ENCODE peak calls at places on chromosomes 2 and 18, in nine cellular contexts. A is astrocyte of the cerebellum, V is A549, L is vagina, P is retinal pigment epithelial cell, B is spleen, S is hepatocyte, Y is upper lobe of right lung, T is testis. Z is an unnamed sample.
A peak's percentile ranks its signal among the peaks of the same experiment; 100 is the strongest.

GRCh38 chr2:7256377-7256776 is 339.2 kb downstream of the RNF144A start:
- DNase-seq in P (no peak), A (no peak), L (no peak), Y (no peak), B (no peak), V (no peak), T (no peak), S (no peak), Z (no peak)

GRCh38 chr2:158778243-158778642 is 16.9 kb upstream of the DAPL1 start:
- DNase-seq in L (no peak), Y (no peak), T (no peak), P (no peak), V (no peak), S (no peak), B (no peak), A (no peak), Z (no peak)

GRCh38 chr2:44671276-44671675 is 270.2 kb upstream of the SIX3 start:
- DNase-seq in Y (no peak), V (no peak), S (no peak), T (no peak), L (no peak), A (no peak), P (no peak), B (no peak), Z (no peak)

GRCh38 chr2:214742119-214742518 is 67.4 kb downstream of the BARD1 start:
- DNase-seq in P (no peak), S (no peak), V (no peak), T (no peak), Y (no peak), B (no peak), L (no peak), A (no peak), Z (no peak)

GRCh38 chr2:240405654-240406313 is 29.7 kb upstream of the GPC1 start:
- DNase-seq in B (peak; percentile 52), L (no peak), V (no peak), Y (peak; percentile 39), S (no peak), A (no peak), T (no peak), P (no peak), Z (no peak)

GRCh38 chr18:23207191-23207955 is 72.1 kb downstream of the CABLES1 start:
- DNase-seq in A (no peak), B (no peak), S (no peak), L (no peak), Y (no peak), T (no peak), P (no peak), V (no peak), Z (no peak)

GRCh38 chr18:47756364-47757016 is 174.0 kb downstream of the SMAD2 start:
- DNase-seq in Y (peak; percentile 79), L (no peak), V (peak; percentile 31), P (no peak), T (peak; percentile 81), S (peak; percentile 80), A (no peak), B (peak; percentile 85), Z (peak; percentile 60)

GRCh38 chr2:146317959-146318358 is 1526.9 kb upstream of the ACVR2A start:
- DNase-seq in L (no peak), V (no peak), P (no peak), Y (no peak), T (no peak), B (no peak), A (no peak), S (no peak), Z (peak; percentile 76)

GRCh38 chr2:162914161-162914560 is 75.6 kb upstream of the KCNH7 start:
- DNase-seq in A (no peak), B (no peak), P (no peak), T (no peak), S (no peak), L (no peak), Y (no peak), V (no peak), Z (no peak)

GRCh38 chr2:157479081-157480027 is 35.5 kb upstream of the CYTIP start:
- DNase-seq in B (no peak), P (no peak), T (no peak), S (no peak), L (no peak), Y (no peak), A (no peak), V (no peak), Z (no peak)

GRCh38 chr2:55901322-55901721 is 22.3 kb downstream of the EFEMP1 start:
- DNase-seq in T (no peak), V (no peak), L (no peak), Y (no peak), A (no peak), S (peak; percentile 60), B (no peak), P (no peak), Z (peak; percentile 61)

GRCh38 chr2:96884299-96885156 is 14.6 kb upstream of the SEMA4C start:
- DNase-seq in A (no peak), S (no peak), B (no peak), L (no peak), T (no peak), Y (no peak), V (no peak), P (no peak), Z (no peak)

GRCh38 chr18:46856975-46857374 is 60.3 kb downstream of the PIAS2 start:
- DNase-seq in Y (no peak), T (no peak), S (no peak), A (no peak), V (no peak), L (no peak), B (no peak), P (no peak), Z (peak; percentile 8)

GRCh38 chr2:237160271-237160934 is 74.7 kb downstream of the COPS8 start:
- DNase-seq in L (no peak), T (no peak), P (no peak), Y (no peak), B (no peak), V (no peak), A (no peak), S (no peak), Z (no peak)

GRCh38 chr2:172693037-172693436 is 42.6 kb upstream of the RAPGEF4 start:
- DNase-seq in P (peak; percentile 77), S (peak; percentile 86), V (peak; percentile 78), A (peak; percentile 90), T (no peak), Y (no peak), B (no peak), L (no peak), Z (peak; percentile 98)

GRCh38 chr2:230793573-230794359 is 71.0 kb upstream of the ITM2C start:
- DNase-seq in Y (no peak), B (peak; percentile 74), V (peak; percentile 27), P (peak; percentile 93), A (peak; percentile 99), L (no peak), S (peak; percentile 79), T (peak; percentile 51), Z (peak; percentile 99)

GRCh38 chr2:41759880-41760279 is 287.9 kb upstream of the PKDCC start:
- DNase-seq in L (no peak), P (no peak), V (no peak), T (no peak), B (no peak), Y (no peak), S (no peak), A (no peak), Z (no peak)

GRCh38 chr18:50201476-50201875 is 6.5 kb upstream of the MYO5B start:
- DNase-seq in L (no peak), A (no peak), P (no peak), V (no peak), Y (no peak), B (no peak), S (no peak), T (no peak), Z (no peak)

GRCh38 chr2:206396216-206396615 is 47.1 kb upstream of the ADAM23 start:
- DNase-seq in L (no peak), B (no peak), Y (no peak), T (no peak), P (no peak), A (no peak), V (no peak), S (no peak), Z (no peak)

GRCh38 chr18:10727477-10727876 is 201.7 kb downstream of the NAPG start:
- DNase-seq in P (no peak), T (no peak), S (no peak), V (no peak), L (no peak), Y (no peak), B (no peak), A (peak; percentile 2), Z (peak; percentile 63)

DNA sequence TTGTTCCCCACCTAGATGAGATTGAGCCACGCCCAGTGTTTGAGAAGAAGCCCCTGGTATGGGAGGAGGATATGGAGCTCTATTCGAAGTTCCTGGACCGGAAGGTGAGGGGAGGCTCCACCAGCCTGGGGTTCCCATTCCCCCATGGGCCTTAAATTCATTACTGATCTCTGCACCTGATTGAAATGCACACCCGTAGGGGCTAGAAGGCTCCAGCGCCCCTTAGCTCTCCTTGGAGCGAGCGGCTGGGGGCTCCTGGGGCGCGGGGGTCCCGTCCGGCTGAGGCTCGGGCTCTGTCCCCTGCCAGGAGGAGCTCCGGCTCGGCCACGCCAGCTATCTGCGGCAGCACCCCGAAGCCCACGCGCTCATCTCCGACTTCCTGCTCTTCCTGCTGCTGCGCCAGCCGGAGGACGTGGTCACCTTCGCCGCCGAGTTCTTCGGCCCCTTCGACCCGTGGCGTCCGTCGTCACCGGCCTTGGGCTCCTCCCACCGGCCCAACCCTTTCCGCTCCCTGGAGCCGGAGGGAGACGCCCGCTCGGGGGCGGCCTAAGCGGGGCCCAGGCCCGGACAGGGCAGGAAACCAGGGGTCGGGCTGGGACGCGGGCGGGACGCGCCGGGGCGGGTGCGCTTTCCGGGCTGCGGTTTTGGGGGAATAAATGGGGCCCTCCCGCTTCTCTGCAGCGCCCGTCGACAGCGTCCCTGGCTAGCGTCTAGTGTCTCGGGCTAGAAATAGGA is 10.9 kb downstream of the CATIP start:
- DNase-seq in A (no peak), T (peak; percentile 90), P (no peak), Y (peak; percentile 98), L (no peak), V (peak; percentile 78), S (peak; percentile 93), B (peak; percentile 98), Z (peak; percentile 65)
- TF ChIP-seq CTCF in A (no peak), T (no peak), P (no peak), Y (no peak), L (no peak), V (no peak), S (no peak), B (no peak), Z (no peak)

GRCh38 chr2:171163261-171163660 is 2.6 kb upstream of the TLK1 start:
- DNase-seq in B (no peak), P (no peak), A (no peak), T (no peak), Y (no peak), S (no peak), L (no peak), V (no peak), Z (no peak)
- H3K4me3 ChIP-seq in B (no peak overlapping the region), P (no peak overlapping the region), A (no peak overlapping the region), T (no peak overlapping the region), Y (no peak overlapping the region), S (no peak overlapping the region), L (no peak overlapping the region), V (no peak overlapping the region), Z (no peak overlapping the region)

GRCh38 chr2:85468704-85469349 is 50.3 kb downstream of the SH2D6 start:
- DNase-seq in A (peak; percentile 48), S (peak; percentile 56), P (no peak), B (peak; percentile 32), L (no peak), Y (peak; percentile 39), T (peak; percentile 50), V (peak; percentile 69), Z (peak; percentile 77)
- TF ChIP-seq CTCF in A (no peak), S (no peak), P (no peak), B (no peak), L (no peak), Y (no peak), T (no peak), V (no peak), Z (no peak)

GRCh38 chr2:174493549-174494331 is 6.9 kb upstream of the GPR155 start:
- DNase-seq in L (no peak), T (no peak), P (no peak), A (no peak), V (no peak), B (no peak), S (no peak), Y (no peak), Z (no peak)
- H3K4me3 ChIP-seq in L (no peak overlapping the region), T (no peak overlapping the region), P (no peak overlapping the region), A (no peak overlapping the region), V (no peak overlapping the region), B (no peak overlapping the region), S (no peak overlapping the region), Y (no peak overlapping the region), Z (no peak overlapping the region)